ENCODE peak calls at places on chromosomes 16 and 17, in four cellular contexts. E is fibroblast of mammary gland, S is cardiac muscle cell, K is foreskin fibroblast. D is an unnamed sample.

GRCh38 chr17:59892849-59893616 is at the start of the genes RPS6KB1 and TUBD1:
- DNase-seq in K (peak; percentile 99), S (peak; percentile 98), E (peak; percentile 99), D (peak; percentile 94)

GRCh38 chr17:65061621-65062020 is 5.1 kb upstream of the GNA13 start:
- DNase-seq in K (no peak), E (no peak), S (no peak), D (no peak)

GRCh38 chr16:6484121-6484520 is 848.5 kb upstream of the RBFOX1 start:
- DNase-seq in E (no peak), S (no peak), K (no peak), D (no peak)

GRCh38 chr16:31072540-31073072 is 1.4 kb downstream of the ZNF668 start:
- DNase-seq in E (peak; percentile 64), K (no peak), S (no peak), D (no peak)

GRCh38 chr17:33292184-33292980 is 713 bp downstream of the ASIC2 start:
- DNase-seq in S (peak; percentile 48), E (peak; percentile 22), K (peak; percentile 26), D (no peak)

GRCh38 chr17:60047590-60047989 is 31.1 kb downstream of the HEATR6 start:
- DNase-seq in S (no peak), E (no peak), K (no peak), D (no peak)

GRCh38 chr17:35089846-35090193 is 26.3 kb upstream of the RFFL start:
- DNase-seq in S (peak; percentile 7), K (peak; percentile 27), E (peak; percentile 46), D (no peak)

GRCh38 chr16:27314161-27314723 is 468 bp downstream of the IL4R start:
- DNase-seq in K (peak; percentile 94), E (peak; percentile 98), S (peak; percentile 31), D (peak; percentile 56)

GRCh38 chr17:32943206-32943605 is 15.3 kb downstream of the TMEM98 start:
- DNase-seq in S (no peak), K (no peak), E (no peak), D (no peak)

GRCh38 chr17:75109047-75109406 is 742 bp upstream of the ARMC7 start:
- DNase-seq in E (no peak), S (no peak), K (no peak), D (peak; percentile 25)

GRCh38 chr16:30065943-30066881 is 652 bp downstream of the ALDOA start:
- DNase-seq in E (peak; percentile 64), K (peak; percentile 62), S (peak; percentile 37), D (no peak)

GRCh38 chr16:30065112-30065942 is at the start of gene ALDOA:
- DNase-seq in K (peak; percentile 100), S (peak; percentile 99), E (peak; percentile 98), D (peak; percentile 94)

GRCh38 chr16:30063278-30063892 is 2.2 kb upstream of the ALDOA start:
- DNase-seq in K (no peak), E (no peak), S (no peak), D (no peak)

GRCh38 chr16:30064746-30065111 is 831 bp upstream of the ALDOA start:
- DNase-seq in E (no peak), S (no peak), K (no peak), D (no peak)

GRCh38 chr16:30063893-30064745 is 1.4 kb upstream of the ALDOA start:
- DNase-seq in E (peak; percentile 41), S (peak; percentile 87), K (no peak), D (peak; percentile 65)
- TF ChIP-seq CTCF in E (no peak), S (peak; percentile 19), K (no peak), D (no peak)

GRCh38 chr16:70644763-70645597 is 1.4 kb upstream of the IL34 start:
- DNase-seq in K (no peak), S (no peak), E (no peak), D (no peak)
- TF ChIP-seq CTCF in K (no peak), S (no peak), E (no peak), D (no peak)

GRCh38 chr17:16511515-16511914 is 19.5 kb upstream of the LRRC75A start:
- DNase-seq in S (no peak), K (no peak), E (no peak), D (no peak)

GRCh38 chr17:16512011-16512410 is 20.0 kb upstream of the LRRC75A start:
- DNase-seq in K (no peak), E (no peak), S (no peak), D (no peak)

GRCh38 chr17:16507918-16508533 is 16.0 kb upstream of the LRRC75A start:
- DNase-seq in K (peak; percentile 17), E (peak; percentile 28), S (no peak), D (no peak)

GRCh38 chr17:16504974-16505373 is 13.0 kb upstream of the LRRC75A start:
- DNase-seq in S (no peak), E (no peak), K (no peak), D (no peak)

GRCh38 chr17:16506188-16506587 is 14.2 kb upstream of the LRRC75A start:
- DNase-seq in S (no peak), K (no peak), E (no peak), D (no peak)
- TF ChIP-seq CTCF in S (peak; percentile 21), K (no peak), E (peak; percentile 29), D (no peak)

GRCh38 chr16:67927131-67927941 is 4.3 kb downstream of the CTRL start:
- DNase-seq in E (no peak), S (no peak), K (no peak), D (no peak)

GRCh38 chr16:67924140-67924906 is 7.3 kb downstream of the CTRL start:
- DNase-seq in E (no peak), K (no peak), S (no peak), D (no peak)

GRCh38 chr16:67928561-67929364 is 2.9 kb downstream of the CTRL start:
- DNase-seq in S (peak; percentile 70), E (peak; percentile 52), K (no peak), D (peak; percentile 54)

GRCh38 chr16:67928147-67928546 is 3.5 kb downstream of the CTRL start:
- DNase-seq in E (no peak), S (no peak), K (no peak), D (no peak)

GRCh38 chr16:67926181-67926742 is 5.4 kb downstream of the CTRL start:
- DNase-seq in K (no peak), E (peak; percentile 65), S (no peak), D (no peak)
- TF ChIP-seq CTCF in K (no peak), E (no peak), S (no peak), D (no peak)

DNA sequence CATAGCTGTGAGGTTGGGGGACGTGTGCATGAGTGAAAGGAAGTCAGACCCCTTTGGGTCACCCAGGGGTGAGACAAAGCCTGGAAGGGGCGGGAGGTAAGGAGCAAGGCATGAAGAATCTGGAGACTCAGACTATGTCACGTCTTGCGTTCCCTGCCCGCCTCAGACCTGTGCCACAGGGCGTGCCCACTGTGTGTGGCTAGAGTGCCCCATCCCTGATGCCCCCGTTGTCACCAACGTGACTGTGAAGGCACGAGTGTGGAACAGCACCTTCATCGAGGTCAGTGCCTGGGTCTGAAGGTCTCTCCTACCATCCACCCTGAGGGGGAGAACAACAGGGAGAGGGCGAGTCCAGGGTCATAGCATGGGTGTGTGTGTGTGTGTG is 15.1 kb upstream of the PDK2 start:
- DNase-seq in S (no peak), K (no peak), E (no peak), D (no peak)
- TF ChIP-seq CTCF in S (no peak), K (no peak), E (no peak), D (no peak)

GRCh38 chr16:85454171-85454883 is 158.8 kb upstream of the GSE1 start:
- DNase-seq in E (peak; percentile 33), K (no peak), S (no peak), D (no peak)

GRCh38 chr16:85451646-85452363 is 161.3 kb upstream of the GSE1 start:
- DNase-seq in E (no peak), K (no peak), S (no peak), D (no peak)

GRCh38 chr16:85453179-85453678 is 159.9 kb upstream of the GSE1 start:
- DNase-seq in S (no peak), E (no peak), K (no peak), D (no peak)

GRCh38 chr16:85453701-85454100 is 159.4 kb upstream of the GSE1 start:
- DNase-seq in S (no peak), E (no peak), K (no peak), D (no peak)

GRCh38 chr16:85452364-85453178 is 160.6 kb upstream of the GSE1 start:
- DNase-seq in E (no peak), K (no peak), S (no peak), D (no peak)
- TF ChIP-seq CTCF in E (no peak), K (no peak), S (no peak), D (no peak)

DNA sequence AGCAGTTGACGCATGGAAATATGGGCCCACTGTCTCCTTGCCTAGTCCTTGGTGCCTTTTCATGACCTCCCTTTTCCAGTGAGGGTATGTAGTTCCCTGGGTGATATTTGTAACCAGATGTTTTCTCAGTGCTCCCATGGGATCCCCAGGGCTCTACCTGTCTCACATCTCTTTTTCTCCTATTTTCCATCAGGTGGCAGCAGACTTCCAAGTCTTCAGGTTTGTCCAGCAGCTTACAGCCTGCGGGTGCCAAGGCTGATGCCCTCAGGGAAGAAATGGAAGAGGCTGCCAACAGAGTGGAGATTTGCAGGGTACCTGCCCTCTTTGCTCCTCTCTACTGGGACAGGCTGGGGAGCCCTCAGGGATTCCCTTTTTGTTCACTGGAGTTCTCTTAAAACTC is 89.1 kb downstream of the ELAC2 start:
- DNase-seq in S (no peak), E (peak; percentile 28), K (no peak), D (no peak)
- TF ChIP-seq CTCF in S (peak; percentile 9), E (peak; percentile 28), K (peak; percentile 7), D (no peak)

DNA sequence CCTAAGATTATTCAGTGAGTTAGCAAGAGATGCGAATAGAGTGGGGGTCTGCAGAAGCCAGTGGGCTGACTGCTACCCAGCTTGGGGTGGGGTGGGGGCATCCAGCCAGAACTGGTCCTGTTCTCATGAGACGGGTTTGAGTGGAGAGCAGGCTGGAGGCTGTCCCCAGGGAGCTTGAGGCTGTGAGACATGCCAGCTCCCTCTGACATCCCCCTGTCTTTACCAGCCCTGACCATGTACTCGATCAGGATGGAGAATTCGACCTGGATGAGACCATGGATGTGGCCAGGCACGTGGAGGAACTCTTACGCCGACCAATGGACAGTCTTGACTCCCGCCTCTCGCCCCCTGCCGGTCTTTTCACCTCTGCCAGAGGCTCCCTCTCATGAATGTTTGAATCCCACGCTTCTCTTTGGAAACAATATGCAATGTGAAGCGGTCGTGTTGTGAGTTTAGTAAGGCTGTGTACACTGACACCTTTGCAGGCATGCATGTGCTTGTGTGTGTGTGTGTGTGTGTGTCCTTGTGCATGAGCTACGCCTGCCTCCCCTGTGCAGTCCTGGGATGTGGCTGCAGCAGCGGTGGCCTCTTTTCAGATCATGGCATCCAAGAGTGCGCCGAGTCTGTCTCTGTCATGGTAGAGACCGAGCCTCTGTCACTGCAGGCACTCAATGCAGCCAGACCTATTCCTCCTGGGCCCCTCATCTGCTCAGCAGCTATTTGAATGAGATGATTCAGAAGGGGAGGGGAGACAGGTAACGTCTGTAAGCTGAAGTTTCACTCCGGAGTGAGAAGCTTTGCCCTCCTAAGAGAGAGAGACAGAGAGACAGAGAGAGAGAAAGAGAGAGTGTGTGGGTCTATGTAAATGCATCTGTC is 22.2 kb downstream of the STAT5A start:
- DNase-seq in S (no peak), K (no peak), E (peak; percentile 36), D (no peak)
- TF ChIP-seq CTCF in S (peak; percentile 18), K (no peak), E (peak; percentile 37), D (no peak)